ENCODE peak calls at places on chromosomes 6 and 20, in nine cellular contexts. One of them, this sample, is unnamed.

GRCh38 chr6:7086488-7086887 is 21.3 kb upstream of the RREB1 start:
- DNase-seq in esophagus muscularis mucosa: no peak
- DNase-seq in WTC11: no peak
- DNase-seq in upper lobe of left lung: peak
- DNase-seq in fibroblast of pulmonary artery: peak
- DNase-seq in AG09319: no peak
- DNase-seq in right lobe of liver: peak
- DNase-seq in GM13976: peak
- DNase-seq in fibroblast of mammary gland: peak
- DNase-seq in this sample: no peak

GRCh38 chr6:11272491-11273192 is 40.2 kb upstream of the NEDD9 start:
- DNase-seq in esophagus muscularis mucosa: no peak
- DNase-seq in WTC11: no peak
- DNase-seq in upper lobe of left lung: no peak
- DNase-seq in fibroblast of pulmonary artery: no peak
- DNase-seq in AG09319: no peak
- DNase-seq in right lobe of liver: no peak
- DNase-seq in GM13976: no peak
- DNase-seq in fibroblast of mammary gland: no peak
- DNase-seq in this sample: no peak

GRCh38 chr6:105553174-105553573 is 150.3 kb upstream of the PREP start:
- DNase-seq in esophagus muscularis mucosa: no peak
- DNase-seq in WTC11: no peak
- DNase-seq in upper lobe of left lung: no peak
- DNase-seq in fibroblast of pulmonary artery: no peak
- DNase-seq in AG09319: no peak
- DNase-seq in right lobe of liver: no peak
- DNase-seq in GM13976: no peak
- DNase-seq in fibroblast of mammary gland: no peak
- DNase-seq in this sample: no peak

GRCh38 chr6:16471222-16471784 is 232.9 kb downstream of the GMPR start:
- DNase-seq in esophagus muscularis mucosa: no peak
- DNase-seq in WTC11: no peak
- DNase-seq in upper lobe of left lung: no peak
- DNase-seq in fibroblast of pulmonary artery: no peak
- DNase-seq in AG09319: no peak
- DNase-seq in right lobe of liver: no peak
- DNase-seq in GM13976: peak
- DNase-seq in fibroblast of mammary gland: no peak
- DNase-seq in this sample: no peak

GRCh38 chr20:7080472-7080871 is 313.0 kb downstream of the BMP2 start:
- DNase-seq in esophagus muscularis mucosa: no peak
- DNase-seq in WTC11: no peak
- DNase-seq in upper lobe of left lung: no peak
- DNase-seq in fibroblast of pulmonary artery: no peak
- DNase-seq in AG09319: no peak
- DNase-seq in right lobe of liver: no peak
- DNase-seq in GM13976: no peak
- DNase-seq in fibroblast of mammary gland: no peak
- DNase-seq in this sample: no peak

GRCh38 chr6:23633986-23634385 is 492.0 kb upstream of the NRSN1 start:
- DNase-seq in esophagus muscularis mucosa: no peak
- DNase-seq in WTC11: no peak
- DNase-seq in upper lobe of left lung: no peak
- DNase-seq in fibroblast of pulmonary artery: no peak
- DNase-seq in AG09319: no peak
- DNase-seq in right lobe of liver: no peak
- DNase-seq in GM13976: no peak
- DNase-seq in fibroblast of mammary gland: no peak
- DNase-seq in this sample: no peak

GRCh38 chr6:130620338-130620781 is 206.8 kb upstream of the SMLR1 start:
- DNase-seq in esophagus muscularis mucosa: no peak
- DNase-seq in WTC11: no peak
- DNase-seq in upper lobe of left lung: no peak
- DNase-seq in fibroblast of pulmonary artery: peak
- DNase-seq in AG09319: no peak
- DNase-seq in right lobe of liver: no peak
- DNase-seq in GM13976: no peak
- DNase-seq in fibroblast of mammary gland: peak
- DNase-seq in this sample: no peak

GRCh38 chr6:39143238-39143930 is 28.4 kb upstream of the SAYSD1 start:
- DNase-seq in esophagus muscularis mucosa: no peak
- DNase-seq in WTC11: no peak
- DNase-seq in upper lobe of left lung: no peak
- DNase-seq in fibroblast of pulmonary artery: peak
- DNase-seq in AG09319: no peak
- DNase-seq in right lobe of liver: no peak
- DNase-seq in GM13976: no peak
- DNase-seq in fibroblast of mammary gland: no peak
- DNase-seq in this sample: no peak

GRCh38 chr6:158507174-158507573 is 52.7 kb upstream of the TMEM181 start:
- DNase-seq in esophagus muscularis mucosa: no peak
- DNase-seq in WTC11: no peak
- DNase-seq in upper lobe of left lung: no peak
- DNase-seq in fibroblast of pulmonary artery: no peak
- DNase-seq in AG09319: no peak
- DNase-seq in right lobe of liver: no peak
- DNase-seq in GM13976: no peak
- DNase-seq in fibroblast of mammary gland: no peak
- DNase-seq in this sample: no peak

GRCh38 chr6:43734294-43734665 is 35.7 kb upstream of the VEGFA start:
- DNase-seq in esophagus muscularis mucosa: no peak
- DNase-seq in WTC11: no peak
- DNase-seq in upper lobe of left lung: no peak
- DNase-seq in fibroblast of pulmonary artery: no peak
- DNase-seq in AG09319: no peak
- DNase-seq in right lobe of liver: no peak
- DNase-seq in GM13976: no peak
- DNase-seq in fibroblast of mammary gland: no peak
- DNase-seq in this sample: no peak

GRCh38 chr6:70108230-70108629 is 194.7 kb downstream of the COL9A1 start:
- DNase-seq in esophagus muscularis mucosa: no peak
- DNase-seq in WTC11: no peak
- DNase-seq in upper lobe of left lung: no peak
- DNase-seq in fibroblast of pulmonary artery: peak
- DNase-seq in AG09319: no peak
- DNase-seq in right lobe of liver: no peak
- DNase-seq in GM13976: peak
- DNase-seq in fibroblast of mammary gland: peak
- DNase-seq in this sample: no peak

GRCh38 chr6:51490101-51490500 is 597.3 kb downstream of the PKHD1 start:
- DNase-seq in esophagus muscularis mucosa: no peak
- DNase-seq in WTC11: no peak
- DNase-seq in upper lobe of left lung: no peak
- DNase-seq in fibroblast of pulmonary artery: no peak
- DNase-seq in AG09319: no peak
- DNase-seq in right lobe of liver: no peak
- DNase-seq in GM13976: no peak
- DNase-seq in fibroblast of mammary gland: no peak
- DNase-seq in this sample: no peak
- TF ChIP-seq CTCF in esophagus muscularis mucosa: no peak
- TF ChIP-seq CTCF in WTC11: no peak
- TF ChIP-seq CTCF in upper lobe of left lung: no peak
- TF ChIP-seq CTCF in fibroblast of pulmonary artery: no peak
- TF ChIP-seq CTCF in AG09319: no peak
- TF ChIP-seq CTCF in right lobe of liver: no peak
- TF ChIP-seq CTCF in GM13976: no peak
- TF ChIP-seq CTCF in fibroblast of mammary gland: no peak
- TF ChIP-seq CTCF in this sample: no peak

DNA sequence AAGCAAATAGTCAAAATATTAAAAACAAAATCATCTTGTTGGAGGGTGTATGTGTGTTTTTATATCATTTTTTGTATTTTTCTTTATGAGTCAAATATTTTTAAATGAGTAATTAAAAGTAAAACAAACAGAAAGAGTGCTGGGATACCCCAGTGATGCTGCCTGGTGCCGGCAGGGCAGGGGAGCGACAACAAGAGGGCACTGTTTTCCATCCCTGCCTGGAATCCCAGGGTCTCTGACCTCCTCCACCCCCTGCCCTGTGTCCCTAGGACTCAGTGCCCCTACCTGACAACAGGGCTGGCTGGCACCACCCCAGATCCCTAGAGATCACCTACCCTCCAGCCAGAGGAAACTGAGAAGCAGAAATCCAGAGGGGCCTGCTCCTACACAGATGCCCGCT is 41.9 kb upstream of the HMGA1 start:
- DNase-seq in esophagus muscularis mucosa: no peak
- DNase-seq in WTC11: no peak
- DNase-seq in upper lobe of left lung: no peak
- DNase-seq in fibroblast of pulmonary artery: no peak
- DNase-seq in AG09319: no peak
- DNase-seq in right lobe of liver: no peak
- DNase-seq in GM13976: no peak
- DNase-seq in fibroblast of mammary gland: no peak
- DNase-seq in this sample: no peak
- TF ChIP-seq CTCF in esophagus muscularis mucosa: no peak
- TF ChIP-seq CTCF in WTC11: no peak
- TF ChIP-seq CTCF in upper lobe of left lung: no peak
- TF ChIP-seq CTCF in fibroblast of pulmonary artery: no peak
- TF ChIP-seq CTCF in AG09319: no peak
- TF ChIP-seq CTCF in right lobe of liver: no peak
- TF ChIP-seq CTCF in GM13976: no peak
- TF ChIP-seq CTCF in fibroblast of mammary gland: no peak
- TF ChIP-seq CTCF in this sample: no peak

GRCh38 chr6:3433005-3433404 is 23.8 kb downstream of the SLC22A23 start:
- DNase-seq in esophagus muscularis mucosa: no peak
- DNase-seq in WTC11: no peak
- DNase-seq in upper lobe of left lung: no peak
- DNase-seq in fibroblast of pulmonary artery: no peak
- DNase-seq in AG09319: no peak
- DNase-seq in right lobe of liver: no peak
- DNase-seq in GM13976: no peak
- DNase-seq in fibroblast of mammary gland: no peak
- DNase-seq in this sample: no peak
- TF ChIP-seq CTCF in esophagus muscularis mucosa: no peak
- TF ChIP-seq CTCF in WTC11: no peak
- TF ChIP-seq CTCF in upper lobe of left lung: no peak
- TF ChIP-seq CTCF in fibroblast of pulmonary artery: no peak
- TF ChIP-seq CTCF in AG09319: no peak
- TF ChIP-seq CTCF in right lobe of liver: peak
- TF ChIP-seq CTCF in GM13976: no peak
- TF ChIP-seq CTCF in fibroblast of mammary gland: no peak
- TF ChIP-seq CTCF in this sample: no peak

GRCh38 chr6:21636876-21637275 is 43.3 kb downstream of the SOX4 start:
- DNase-seq in esophagus muscularis mucosa: no peak
- DNase-seq in WTC11: no peak
- DNase-seq in upper lobe of left lung: no peak
- DNase-seq in fibroblast of pulmonary artery: peak
- DNase-seq in AG09319: no peak
- DNase-seq in right lobe of liver: no peak
- DNase-seq in GM13976: no peak
- DNase-seq in fibroblast of mammary gland: peak
- DNase-seq in this sample: no peak

GRCh38 chr6:21634582-21634981 is 41.0 kb downstream of the SOX4 start:
- DNase-seq in esophagus muscularis mucosa: no peak
- DNase-seq in WTC11: no peak
- DNase-seq in upper lobe of left lung: no peak
- DNase-seq in fibroblast of pulmonary artery: peak
- DNase-seq in AG09319: peak
- DNase-seq in right lobe of liver: no peak
- DNase-seq in GM13976: no peak
- DNase-seq in fibroblast of mammary gland: peak
- DNase-seq in this sample: no peak

GRCh38 chr6:21633511-21634109 is 40.1 kb downstream of the SOX4 start:
- DNase-seq in esophagus muscularis mucosa: no peak
- DNase-seq in WTC11: no peak
- DNase-seq in upper lobe of left lung: no peak
- DNase-seq in fibroblast of pulmonary artery: no peak
- DNase-seq in AG09319: no peak
- DNase-seq in right lobe of liver: no peak
- DNase-seq in GM13976: no peak
- DNase-seq in fibroblast of mammary gland: no peak
- DNase-seq in this sample: no peak

DNA sequence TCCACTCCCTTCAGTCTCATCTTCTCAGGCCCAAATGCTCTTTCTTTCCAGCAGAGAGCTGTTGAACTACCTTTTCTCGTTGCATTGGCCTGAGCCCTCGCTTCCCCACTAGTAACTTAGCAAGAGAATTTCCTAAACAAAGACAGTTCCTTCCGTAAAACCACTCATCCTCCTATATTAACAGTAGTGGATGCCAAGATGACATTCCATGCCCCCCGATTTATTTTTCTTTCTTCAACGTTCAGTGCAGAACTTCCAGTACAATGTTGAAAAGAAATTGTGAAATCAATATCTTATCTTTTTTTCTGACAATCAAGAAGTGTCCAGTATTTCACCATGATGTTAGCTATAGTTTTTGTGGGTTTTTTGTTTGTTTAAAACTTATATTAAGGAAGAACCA is 45.8 kb downstream of the SOX4 start:
- DNase-seq in esophagus muscularis mucosa: no peak
- DNase-seq in WTC11: no peak
- DNase-seq in upper lobe of left lung: no peak
- DNase-seq in fibroblast of pulmonary artery: peak
- DNase-seq in AG09319: no peak
- DNase-seq in right lobe of liver: no peak
- DNase-seq in GM13976: no peak
- DNase-seq in fibroblast of mammary gland: no peak
- DNase-seq in this sample: no peak
- TF ChIP-seq CTCF in esophagus muscularis mucosa: no peak
- TF ChIP-seq CTCF in WTC11: no peak
- TF ChIP-seq CTCF in upper lobe of left lung: no peak
- TF ChIP-seq CTCF in fibroblast of pulmonary artery: no peak
- TF ChIP-seq CTCF in AG09319: no peak
- TF ChIP-seq CTCF in right lobe of liver: no peak
- TF ChIP-seq CTCF in GM13976: no peak
- TF ChIP-seq CTCF in fibroblast of mammary gland: no peak
- TF ChIP-seq CTCF in this sample: no peak

GRCh38 chr20:22453244-22454080 is 130.9 kb downstream of the FOXA2 start:
- DNase-seq in esophagus muscularis mucosa: no peak
- DNase-seq in WTC11: no peak
- DNase-seq in upper lobe of left lung: no peak
- DNase-seq in fibroblast of pulmonary artery: peak
- DNase-seq in AG09319: no peak
- DNase-seq in right lobe of liver: no peak
- DNase-seq in GM13976: no peak
- DNase-seq in fibroblast of mammary gland: peak
- DNase-seq in this sample: no peak
- TF ChIP-seq CTCF in esophagus muscularis mucosa: peak
- TF ChIP-seq CTCF in WTC11: peak
- TF ChIP-seq CTCF in upper lobe of left lung: peak
- TF ChIP-seq CTCF in fibroblast of pulmonary artery: peak
- TF ChIP-seq CTCF in AG09319: peak
- TF ChIP-seq CTCF in right lobe of liver: peak
- TF ChIP-seq CTCF in GM13976: no peak
- TF ChIP-seq CTCF in fibroblast of mammary gland: peak
- TF ChIP-seq CTCF in this sample: no peak

DNA sequence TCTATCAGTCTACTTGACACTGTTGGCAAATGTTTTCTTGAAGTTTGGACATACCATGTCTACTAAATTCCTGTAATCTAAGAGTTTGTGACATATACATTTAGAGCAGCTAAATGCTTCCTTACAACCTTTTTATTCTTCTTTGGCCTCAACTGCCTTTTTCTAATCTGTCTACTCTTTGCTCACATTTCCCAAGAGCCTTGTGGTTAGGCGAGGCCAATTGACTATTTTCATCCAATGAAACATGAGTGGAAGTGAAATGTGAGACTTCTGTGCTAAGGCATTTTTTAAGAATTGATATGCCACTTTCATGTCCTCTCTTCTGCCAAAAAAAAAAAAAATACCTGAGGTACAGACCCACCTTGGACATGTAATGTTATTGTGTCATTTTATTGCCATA is 158.2 kb upstream of the MCHR2 start:
- DNase-seq in esophagus muscularis mucosa: no peak
- DNase-seq in WTC11: no peak
- DNase-seq in upper lobe of left lung: no peak
- DNase-seq in fibroblast of pulmonary artery: no peak
- DNase-seq in AG09319: no peak
- DNase-seq in right lobe of liver: no peak
- DNase-seq in GM13976: no peak
- DNase-seq in fibroblast of mammary gland: peak
- DNase-seq in this sample: no peak
- TF ChIP-seq CTCF in esophagus muscularis mucosa: no peak
- TF ChIP-seq CTCF in WTC11: no peak
- TF ChIP-seq CTCF in upper lobe of left lung: no peak
- TF ChIP-seq CTCF in fibroblast of pulmonary artery: no peak
- TF ChIP-seq CTCF in AG09319: no peak
- TF ChIP-seq CTCF in right lobe of liver: no peak
- TF ChIP-seq CTCF in GM13976: no peak
- TF ChIP-seq CTCF in fibroblast of mammary gland: no peak
- TF ChIP-seq CTCF in this sample: no peak

This sample was measured in natural killer cell.